ENCODE peak calls at places on chromosomes 11 and 22, in nine cellular contexts. One of them, this sample, is unnamed.

GRCh38 chr11:133656100-133656635 is 123.9 kb upstream of the OPCML start:
- DNase-seq in CD8-positive, alpha-beta memory T cell: no peak
- DNase-seq in psoas muscle: no peak
- DNase-seq in ELR: no peak
- DNase-seq in astrocyte of the spinal cord: no peak
- DNase-seq in endodermal cell: no peak
- DNase-seq in H9: no peak
- DNase-seq in LHCN-M2: no peak
- DNase-seq in nephron progenitor cell: no peak
- DNase-seq in this sample: no peak

GRCh38 chr11:74330065-74330858 is 18.8 kb upstream of the P4HA3 start:
- DNase-seq in CD8-positive, alpha-beta memory T cell: no peak
- DNase-seq in psoas muscle: no peak
- DNase-seq in ELR: peak; percentile 79
- DNase-seq in astrocyte of the spinal cord: peak; percentile 72
- DNase-seq in endodermal cell: no peak
- DNase-seq in H9: no peak
- DNase-seq in LHCN-M2: peak; percentile 76
- DNase-seq in nephron progenitor cell: no peak
- DNase-seq in this sample: no peak

GRCh38 chr11:111996129-111996528 is 29.1 kb upstream of the DLAT start:
- DNase-seq in CD8-positive, alpha-beta memory T cell: no peak
- DNase-seq in psoas muscle: no peak
- DNase-seq in ELR: no peak
- DNase-seq in astrocyte of the spinal cord: no peak
- DNase-seq in endodermal cell: no peak
- DNase-seq in H9: no peak
- DNase-seq in LHCN-M2: no peak
- DNase-seq in nephron progenitor cell: no peak
- DNase-seq in this sample: no peak

GRCh38 chr22:27724706-27725105 is 76.8 kb downstream of the MN1 start:
- DNase-seq in CD8-positive, alpha-beta memory T cell: no peak
- DNase-seq in psoas muscle: no peak
- DNase-seq in ELR: no peak
- DNase-seq in astrocyte of the spinal cord: no peak
- DNase-seq in endodermal cell: no peak
- DNase-seq in H9: no peak
- DNase-seq in LHCN-M2: no peak
- DNase-seq in nephron progenitor cell: no peak
- DNase-seq in this sample: no peak

GRCh38 chr11:104256525-104256924 is 92.6 kb upstream of the PDGFD start:
- DNase-seq in CD8-positive, alpha-beta memory T cell: no peak
- DNase-seq in psoas muscle: no peak
- DNase-seq in ELR: peak; percentile 39
- DNase-seq in astrocyte of the spinal cord: peak; percentile 3
- DNase-seq in endodermal cell: no peak
- DNase-seq in H9: no peak
- DNase-seq in LHCN-M2: peak; percentile 24
- DNase-seq in nephron progenitor cell: no peak
- DNase-seq in this sample: peak; percentile 16

GRCh38 chr11:119106564-119107537 is at the start of gene C2CD2L:
- DNase-seq in CD8-positive, alpha-beta memory T cell: peak; percentile 88
- DNase-seq in psoas muscle: peak; percentile 95
- DNase-seq in ELR: peak; percentile 94
- DNase-seq in astrocyte of the spinal cord: peak; percentile 92
- DNase-seq in endodermal cell: peak; percentile 94
- DNase-seq in H9: peak; percentile 90
- DNase-seq in LHCN-M2: peak; percentile 86
- DNase-seq in nephron progenitor cell: peak; percentile 88
- DNase-seq in this sample: peak; percentile 97

GRCh38 chr22:40951795-40952602 is 821 bp downstream of the RBX1 start:
- DNase-seq in CD8-positive, alpha-beta memory T cell: no peak
- DNase-seq in psoas muscle: no peak
- DNase-seq in ELR: peak; percentile 35
- DNase-seq in astrocyte of the spinal cord: no peak
- DNase-seq in endodermal cell: no peak
- DNase-seq in H9: no peak
- DNase-seq in LHCN-M2: peak; percentile 33
- DNase-seq in nephron progenitor cell: no peak
- DNase-seq in this sample: peak; percentile 39

GRCh38 chr22:45009881-45010531 is at the start of gene PHF21B:
- DNase-seq in CD8-positive, alpha-beta memory T cell: no peak
- DNase-seq in psoas muscle: peak; percentile 57
- DNase-seq in ELR: peak; percentile 30
- DNase-seq in astrocyte of the spinal cord: peak; percentile 11
- DNase-seq in endodermal cell: peak; percentile 94
- DNase-seq in H9: peak; percentile 82
- DNase-seq in LHCN-M2: peak; percentile 50
- DNase-seq in nephron progenitor cell: peak; percentile 92
- DNase-seq in this sample: peak; percentile 91

GRCh38 chr11:100932474-100933100 is 197.0 kb downstream of the PGR start:
- DNase-seq in CD8-positive, alpha-beta memory T cell: no peak
- DNase-seq in psoas muscle: no peak
- DNase-seq in ELR: peak; percentile 60
- DNase-seq in astrocyte of the spinal cord: peak; percentile 56
- DNase-seq in endodermal cell: no peak
- DNase-seq in H9: no peak
- DNase-seq in LHCN-M2: peak; percentile 47
- DNase-seq in nephron progenitor cell: no peak
- DNase-seq in this sample: peak; percentile 77

GRCh38 chr22:19902245-19902699 is 39.3 kb upstream of the COMT start:
- DNase-seq in CD8-positive, alpha-beta memory T cell: no peak
- DNase-seq in psoas muscle: no peak
- DNase-seq in ELR: no peak
- DNase-seq in astrocyte of the spinal cord: no peak
- DNase-seq in endodermal cell: peak; percentile 55
- DNase-seq in H9: peak; percentile 26
- DNase-seq in LHCN-M2: no peak
- DNase-seq in nephron progenitor cell: no peak
- DNase-seq in this sample: no peak

GRCh38 chr22:29043906-29044575 is 17.6 kb downstream of the C22orf31 start:
- DNase-seq in CD8-positive, alpha-beta memory T cell: no peak
- DNase-seq in psoas muscle: no peak
- DNase-seq in ELR: peak; percentile 80
- DNase-seq in astrocyte of the spinal cord: peak; percentile 70
- DNase-seq in endodermal cell: no peak
- DNase-seq in H9: no peak
- DNase-seq in LHCN-M2: peak; percentile 61
- DNase-seq in nephron progenitor cell: no peak
- DNase-seq in this sample: no peak

GRCh38 chr22:24128024-24128423 is 53.3 kb upstream of the SUSD2 start:
- DNase-seq in CD8-positive, alpha-beta memory T cell: no peak
- DNase-seq in psoas muscle: no peak
- DNase-seq in ELR: no peak
- DNase-seq in astrocyte of the spinal cord: no peak
- DNase-seq in endodermal cell: no peak
- DNase-seq in H9: no peak
- DNase-seq in LHCN-M2: no peak
- DNase-seq in nephron progenitor cell: no peak
- DNase-seq in this sample: no peak

GRCh38 chr11:45974806-45975205 is 52.4 kb downstream of the LARGE2 start:
- DNase-seq in CD8-positive, alpha-beta memory T cell: no peak
- DNase-seq in psoas muscle: no peak
- DNase-seq in ELR: no peak
- DNase-seq in astrocyte of the spinal cord: no peak
- DNase-seq in endodermal cell: no peak
- DNase-seq in H9: no peak
- DNase-seq in LHCN-M2: no peak
- DNase-seq in nephron progenitor cell: no peak
- DNase-seq in this sample: no peak

GRCh38 chr11:86360775-86361395 is 13.8 kb upstream of the CCDC81 start:
- DNase-seq in CD8-positive, alpha-beta memory T cell: no peak
- DNase-seq in psoas muscle: no peak
- DNase-seq in ELR: peak; percentile 72
- DNase-seq in astrocyte of the spinal cord: peak; percentile 67
- DNase-seq in endodermal cell: no peak
- DNase-seq in H9: no peak
- DNase-seq in LHCN-M2: peak; percentile 44
- DNase-seq in nephron progenitor cell: no peak
- DNase-seq in this sample: peak; percentile 45

GRCh38 chr22:22009661-22010060 is 27.1 kb upstream of the TOP3B start:
- DNase-seq in CD8-positive, alpha-beta memory T cell: no peak
- DNase-seq in psoas muscle: no peak
- DNase-seq in ELR: peak; percentile 65
- DNase-seq in astrocyte of the spinal cord: no peak
- DNase-seq in endodermal cell: no peak
- DNase-seq in H9: no peak
- DNase-seq in LHCN-M2: no peak
- DNase-seq in nephron progenitor cell: no peak
- DNase-seq in this sample: no peak

GRCh38 chr22:19526702-19527111 is 2.5 kb upstream of the CLDN5 start:
- DNase-seq in CD8-positive, alpha-beta memory T cell: no peak
- DNase-seq in psoas muscle: no peak
- DNase-seq in ELR: no peak
- DNase-seq in astrocyte of the spinal cord: no peak
- DNase-seq in endodermal cell: peak; percentile 32
- DNase-seq in H9: no peak
- DNase-seq in LHCN-M2: no peak
- DNase-seq in nephron progenitor cell: no peak
- DNase-seq in this sample: no peak

GRCh38 chr11:47225552-47226137 is 10.9 kb downstream of the DDB2 start:
- DNase-seq in CD8-positive, alpha-beta memory T cell: no peak
- DNase-seq in psoas muscle: no peak
- DNase-seq in ELR: no peak
- DNase-seq in astrocyte of the spinal cord: no peak
- DNase-seq in endodermal cell: no peak
- DNase-seq in H9: no peak
- DNase-seq in LHCN-M2: no peak
- DNase-seq in nephron progenitor cell: no peak
- DNase-seq in this sample: no peak

GRCh38 chr11:134132808-134133207 is 63.9 kb downstream of the JAM3 start:
- DNase-seq in CD8-positive, alpha-beta memory T cell: no peak
- DNase-seq in psoas muscle: no peak
- DNase-seq in ELR: peak; percentile 38
- DNase-seq in astrocyte of the spinal cord: no peak
- DNase-seq in endodermal cell: no peak
- DNase-seq in H9: no peak
- DNase-seq in LHCN-M2: no peak
- DNase-seq in nephron progenitor cell: no peak
- DNase-seq in this sample: no peak

GRCh38 chr11:23644443-23644842 is 784.2 kb upstream of the CCDC179 start:
- DNase-seq in CD8-positive, alpha-beta memory T cell: no peak
- DNase-seq in psoas muscle: no peak
- DNase-seq in ELR: no peak
- DNase-seq in astrocyte of the spinal cord: no peak
- DNase-seq in endodermal cell: no peak
- DNase-seq in H9: no peak
- DNase-seq in LHCN-M2: no peak
- DNase-seq in nephron progenitor cell: no peak
- DNase-seq in this sample: no peak

GRCh38 chr22:39471421-39472141 is 14.8 kb downstream of the MGAT3 start:
- DNase-seq in CD8-positive, alpha-beta memory T cell: no peak
- DNase-seq in psoas muscle: no peak
- DNase-seq in ELR: peak; percentile 65
- DNase-seq in astrocyte of the spinal cord: peak; percentile 58
- DNase-seq in endodermal cell: no peak
- DNase-seq in H9: no peak
- DNase-seq in LHCN-M2: no peak
- DNase-seq in nephron progenitor cell: no peak
- DNase-seq in this sample: peak; percentile 50

GRCh38 chr11:2177081-2177480 is 5.5 kb upstream of the TH start:
- DNase-seq in CD8-positive, alpha-beta memory T cell: no peak
- DNase-seq in psoas muscle: no peak
- DNase-seq in ELR: no peak
- DNase-seq in astrocyte of the spinal cord: no peak
- DNase-seq in endodermal cell: no peak
- DNase-seq in H9: no peak
- DNase-seq in LHCN-M2: no peak
- DNase-seq in nephron progenitor cell: no peak
- DNase-seq in this sample: no peak

GRCh38 chr11:103537904-103538502 is 428.8 kb downstream of the DYNC2H1 start:
- DNase-seq in CD8-positive, alpha-beta memory T cell: no peak
- DNase-seq in psoas muscle: no peak
- DNase-seq in ELR: peak; percentile 68
- DNase-seq in astrocyte of the spinal cord: peak; percentile 42
- DNase-seq in endodermal cell: no peak
- DNase-seq in H9: no peak
- DNase-seq in LHCN-M2: peak; percentile 65
- DNase-seq in nephron progenitor cell: no peak
- DNase-seq in this sample: peak; percentile 69

GRCh38 chr11:23284626-23285025 is 424.4 kb upstream of the CCDC179 start:
- DNase-seq in CD8-positive, alpha-beta memory T cell: no peak
- DNase-seq in psoas muscle: no peak
- DNase-seq in ELR: peak; percentile 34
- DNase-seq in astrocyte of the spinal cord: peak; percentile 46
- DNase-seq in endodermal cell: no peak
- DNase-seq in H9: no peak
- DNase-seq in LHCN-M2: peak; percentile 85
- DNase-seq in nephron progenitor cell: no peak
- DNase-seq in this sample: no peak

GRCh38 chr22:22520667-22521602 is 865 bp upstream of the ZNF280A start:
- DNase-seq in CD8-positive, alpha-beta memory T cell: no peak
- DNase-seq in psoas muscle: no peak
- DNase-seq in ELR: peak; percentile 0
- DNase-seq in astrocyte of the spinal cord: no peak
- DNase-seq in endodermal cell: no peak
- DNase-seq in H9: no peak
- DNase-seq in LHCN-M2: no peak
- DNase-seq in nephron progenitor cell: no peak
- DNase-seq in this sample: no peak

GRCh38 chr11:96324912-96325311 is 18.1 kb downstream of the MAML2 start:
- DNase-seq in CD8-positive, alpha-beta memory T cell: no peak
- DNase-seq in psoas muscle: no peak
- DNase-seq in ELR: peak; percentile 87
- DNase-seq in astrocyte of the spinal cord: peak; percentile 78
- DNase-seq in endodermal cell: no peak
- DNase-seq in H9: no peak
- DNase-seq in LHCN-M2: peak; percentile 65
- DNase-seq in nephron progenitor cell: no peak
- DNase-seq in this sample: peak; percentile 55

GRCh38 chr22:27244328-27244727 is 557.2 kb downstream of the MN1 start:
- DNase-seq in CD8-positive, alpha-beta memory T cell: no peak
- DNase-seq in psoas muscle: no peak
- DNase-seq in ELR: no peak
- DNase-seq in astrocyte of the spinal cord: no peak
- DNase-seq in endodermal cell: no peak
- DNase-seq in H9: no peak
- DNase-seq in LHCN-M2: no peak
- DNase-seq in nephron progenitor cell: no peak
- DNase-seq in this sample: no peak

GRCh38 chr22:31093090-31093850 is 12.2 kb downstream of the SMTN start:
- DNase-seq in CD8-positive, alpha-beta memory T cell: no peak
- DNase-seq in psoas muscle: peak; percentile 93
- DNase-seq in ELR: no peak
- DNase-seq in astrocyte of the spinal cord: no peak
- DNase-seq in endodermal cell: peak; percentile 38
- DNase-seq in H9: peak; percentile 24
- DNase-seq in LHCN-M2: no peak
- DNase-seq in nephron progenitor cell: no peak
- DNase-seq in this sample: no peak

GRCh38 chr11:103257360-103257759 is 148.1 kb downstream of the DYNC2H1 start:
- DNase-seq in CD8-positive, alpha-beta memory T cell: no peak
- DNase-seq in psoas muscle: no peak
- DNase-seq in ELR: peak; percentile 62
- DNase-seq in astrocyte of the spinal cord: peak; percentile 26
- DNase-seq in endodermal cell: peak; percentile 44
- DNase-seq in H9: no peak
- DNase-seq in LHCN-M2: peak; percentile 13
- DNase-seq in nephron progenitor cell: no peak
- DNase-seq in this sample: peak; percentile 46

GRCh38 chr11:31680770-31681169 is 130.4 kb downstream of the PAX6 start:
- DNase-seq in CD8-positive, alpha-beta memory T cell: no peak
- DNase-seq in psoas muscle: no peak
- DNase-seq in ELR: no peak
- DNase-seq in astrocyte of the spinal cord: no peak
- DNase-seq in endodermal cell: no peak
- DNase-seq in H9: no peak
- DNase-seq in LHCN-M2: no peak
- DNase-seq in nephron progenitor cell: no peak
- DNase-seq in this sample: no peak

GRCh38 chr22:50304528-50305392 is 2.7 kb downstream of the PLXNB2 start:
- DNase-seq in CD8-positive, alpha-beta memory T cell: no peak
- DNase-seq in psoas muscle: no peak
- DNase-seq in ELR: no peak
- DNase-seq in astrocyte of the spinal cord: peak; percentile 27
- DNase-seq in endodermal cell: no peak
- DNase-seq in H9: no peak
- DNase-seq in LHCN-M2: peak; percentile 82
- DNase-seq in nephron progenitor cell: no peak
- DNase-seq in this sample: peak; percentile 55

GRCh38 chr11:34601085-34601444 is 19.8 kb upstream of the EHF start:
- DNase-seq in CD8-positive, alpha-beta memory T cell: no peak
- DNase-seq in psoas muscle: no peak
- DNase-seq in ELR: no peak
- DNase-seq in astrocyte of the spinal cord: no peak
- DNase-seq in endodermal cell: no peak
- DNase-seq in H9: no peak
- DNase-seq in LHCN-M2: peak; percentile 18
- DNase-seq in nephron progenitor cell: no peak
- DNase-seq in this sample: peak; percentile 61

This sample was measured in A673.